ENCODE peak calls at places on chromosomes 4 and X, in seven cellular contexts. Y, P, Q, B, R, T and O are unnamed samples.
A peak's percentile ranks its signal among the peaks of the same experiment; 100 is the strongest.

GRCh38 chrX:153599192-153600031 is 473 bp upstream of the CCNQ start:
- DNase-seq in B (peak; percentile 83), Y (peak; percentile 91), T (peak; percentile 85), Q (peak; percentile 88), R (peak; percentile 81), P (peak; percentile 43), O (peak; percentile 55)

GRCh38 chr4:114384629-114385028 is 214.0 kb upstream of the UGT8 start:
- DNase-seq in Q (peak; percentile 76), P (peak; percentile 27), T (no peak), Y (peak; percentile 36), R (no peak), B (peak; percentile 28), O (no peak)

GRCh38 chrX:80174925-80175574 is 160.5 kb downstream of the TBX22 start:
- DNase-seq in Y (no peak), T (no peak), B (peak; percentile 3), R (no peak), Q (no peak), P (no peak), O (no peak)

GRCh38 chr4:172666711-172667368 is 501.8 kb upstream of the GALNT7 start:
- DNase-seq in B (peak; percentile 54), P (no peak), Q (peak; percentile 34), Y (no peak), R (no peak), T (no peak), O (no peak)

GRCh38 chr4:27807207-27807606 is 946.6 kb downstream of the STIM2 start:
- DNase-seq in Y (no peak), R (no peak), T (no peak), B (no peak), Q (peak; percentile 25), P (no peak), O (peak; percentile 34)

GRCh38 chr4:2066571-2067445 is 7.7 kb downstream of the NAT8L start:
- DNase-seq in T (no peak), Y (no peak), B (no peak), P (no peak), R (no peak), Q (no peak), O (no peak)

GRCh38 chr4:107153228-107153627 is 117.1 kb upstream of the DKK2 start:
- DNase-seq in Y (no peak), T (no peak), P (no peak), R (peak; percentile 4), Q (peak; percentile 34), B (peak; percentile 98), O (no peak)

GRCh38 chr4:96093057-96093456 is 253.2 kb downstream of the PDHA2 start:
- DNase-seq in P (no peak), Q (no peak), T (no peak), R (no peak), B (no peak), Y (no peak), O (no peak)

GRCh38 chrX:27966492-27966891 is 14.8 kb downstream of the DCAF8L1 start:
- DNase-seq in T (no peak), R (no peak), Q (no peak), B (no peak), P (no peak), Y (no peak), O (no peak)

GRCh38 chr4:3123201-3123671 is 48.8 kb downstream of the HTT start:
- DNase-seq in R (no peak), Y (no peak), T (no peak), P (no peak), Q (peak; percentile 89), B (no peak), O (no peak)

GRCh38 chr4:26404597-26405323 is 83.9 kb downstream of the RBPJ start:
- DNase-seq in R (no peak), T (no peak), B (peak; percentile 48), Q (no peak), Y (no peak), P (no peak), O (no peak)

DNA sequence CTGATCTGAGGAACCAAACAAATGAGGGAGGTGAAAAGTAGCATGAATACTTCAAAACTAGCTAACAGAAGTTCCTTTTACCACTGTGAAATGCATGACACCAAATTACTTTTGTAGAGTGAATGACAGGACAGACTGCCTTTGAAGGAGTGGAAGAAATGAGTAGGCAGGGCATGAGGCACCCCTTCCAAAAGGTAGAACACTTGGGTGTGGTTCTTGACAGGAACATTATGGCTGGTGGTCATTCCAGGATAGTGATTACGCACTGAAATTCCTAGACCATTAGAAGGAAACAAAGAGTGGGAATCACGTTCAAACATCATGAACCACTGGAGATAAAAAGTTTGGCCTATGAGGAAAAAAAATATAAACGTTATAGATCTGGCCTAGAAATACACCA is 4.9 kb downstream of the HUWE1 start:
- DNase-seq in Y (no peak), Q (no peak), B (no peak), P (no peak), T (no peak), R (no peak), O (no peak)
- H3K4me3 ChIP-seq in Y (peak overlapping the region; percentile 99), Q (no peak overlapping the region), B (no peak overlapping the region), P (no peak overlapping the region), T (no peak overlapping the region), R (no peak overlapping the region), O (no peak overlapping the region)

GRCh38 chrX:40262641-40263560 is 165.1 kb upstream of the BCOR start:
- DNase-seq in Y (no peak), R (no peak), T (peak; percentile 72), P (no peak), Q (peak; percentile 51), B (peak; percentile 51), O (no peak)

GRCh38 chrX:40272141-40272540 is 174.4 kb upstream of the BCOR start:
- DNase-seq in T (no peak), P (no peak), B (no peak), R (no peak), Y (no peak), Q (no peak), O (no peak)

GRCh38 chrX:40268126-40268525 is 170.4 kb upstream of the BCOR start:
- DNase-seq in T (no peak), Q (no peak), P (no peak), Y (no peak), R (no peak), B (no peak), O (no peak)

GRCh38 chrX:40266490-40267333 is 169.0 kb upstream of the BCOR start:
- DNase-seq in R (peak; percentile 44), P (no peak), B (peak; percentile 70), Y (peak; percentile 62), T (peak; percentile 69), Q (peak; percentile 72), O (no peak)

DNA sequence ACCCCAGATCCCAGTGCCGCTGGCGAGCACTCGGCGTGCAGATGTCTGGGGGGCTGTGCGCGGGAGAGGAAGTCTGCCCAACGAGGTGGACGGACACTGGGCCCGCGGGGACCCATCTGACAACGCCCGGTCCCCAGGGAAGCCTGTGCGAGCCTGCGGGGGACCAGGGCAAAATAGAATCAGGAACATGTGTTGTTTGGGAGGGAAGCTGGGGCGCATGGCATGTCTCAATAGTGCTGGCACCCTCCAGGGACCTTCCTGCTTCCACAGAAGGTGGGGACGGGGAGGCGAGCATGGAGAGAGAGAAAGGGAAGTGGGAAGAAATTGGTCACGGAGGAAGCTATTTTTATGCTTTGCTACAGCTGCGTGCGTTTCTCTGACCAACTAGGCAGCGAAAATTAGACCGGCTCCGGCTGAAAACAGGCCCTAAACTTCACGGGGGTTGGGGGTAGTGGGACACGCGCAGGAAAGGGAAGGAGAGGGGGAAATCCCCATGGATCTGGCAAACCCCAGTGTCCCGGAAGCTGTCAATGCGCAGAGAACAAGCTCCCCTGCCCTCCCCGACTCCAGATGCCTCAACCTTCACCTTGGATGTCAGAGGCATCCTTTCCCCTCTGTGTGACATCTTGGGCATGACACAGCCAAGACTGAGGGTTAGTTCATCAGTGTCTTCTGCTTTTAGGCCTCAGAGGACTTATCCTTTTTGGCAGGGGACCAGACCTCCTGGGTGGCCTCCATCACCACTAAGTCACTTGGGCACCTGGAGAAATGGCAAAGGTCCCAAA is 169.8 kb upstream of the BCOR start:
- DNase-seq in R (no peak), B (no peak), P (no peak), T (peak; percentile 46), Q (no peak), Y (peak; percentile 14), O (no peak)
- H3K4me3 ChIP-seq in R (no peak overlapping the region), B (no peak overlapping the region), P (no peak overlapping the region), T (peak overlapping the region; percentile 41), Q (peak overlapping the region; percentile 61), Y (peak overlapping the region; percentile 58), O (peak overlapping the region; percentile 45)

GRCh38 chrX:101079736-101080135 is 1.1 kb downstream of the TMEM35A start:
- DNase-seq in T (no peak), Q (no peak), Y (no peak), B (no peak), R (no peak), P (no peak), O (no peak)

GRCh38 chrX:101081257-101081656 is 2.6 kb downstream of the TMEM35A start:
- DNase-seq in B (no peak), R (no peak), Q (no peak), T (no peak), P (no peak), Y (no peak), O (no peak)

GRCh38 chrX:101080326-101080725 is 1.6 kb downstream of the TMEM35A start:
- DNase-seq in R (no peak), Y (no peak), P (no peak), B (no peak), T (no peak), Q (no peak), O (no peak)

GRCh38 chrX:101079223-101079622 is 544 bp downstream of the TMEM35A start:
- DNase-seq in B (no peak), Q (no peak), T (no peak), R (no peak), Y (no peak), P (no peak), O (no peak)

GRCh38 chrX:101078716-101079115 is at the start of gene TMEM35A:
- DNase-seq in B (peak; percentile 49), R (no peak), T (no peak), Q (peak; percentile 43), Y (no peak), P (peak; percentile 7), O (no peak)
- H3K4me3 ChIP-seq in B (peak within 1 kb of the TSS; percentile 18), R (peak within 1 kb of the TSS; percentile 82), T (no peak within 1 kb of the TSS), Q (peak within 1 kb of the TSS; percentile 60), Y (no peak within 1 kb of the TSS), P (peak within 1 kb of the TSS; percentile 73), O (peak within 1 kb of the TSS; percentile 52)

GRCh38 chrX:121084903-121085611 is 37.6 kb downstream of the GLUD2 start:
- DNase-seq in Q (no peak), P (no peak), Y (no peak), T (no peak), B (no peak), R (no peak), O (no peak)
- H3K4me3 ChIP-seq in Q (no peak overlapping the region), P (no peak overlapping the region), Y (no peak overlapping the region), T (no peak overlapping the region), B (no peak overlapping the region), R (no peak overlapping the region), O (no peak overlapping the region)